ENCODE peak calls at places on chromosome 12, in six cellular contexts. S is renal cortical epithelial cell, G is HT-29, C is NT2/D1, K is SHP77, H is kidney glomerular epithelial cell. D is an unnamed sample.

GRCh38 chr12:41486718-41487117 is 298.6 kb downstream of the PDZRN4 start:
- DNase-seq in S (peak), G (no peak), C (peak), K (no peak), H (peak), D (no peak)

GRCh38 chr12:109723311-109723791 is 9.7 kb downstream of the FAM222A start:
- DNase-seq in S (no peak), G (no peak), C (no peak), K (no peak), H (no peak), D (no peak)

GRCh38 chr12:41061189-41061588 is 126.9 kb upstream of the PDZRN4 start:
- DNase-seq in S (no peak), G (no peak), C (no peak), K (no peak), H (no peak), D (no peak)

GRCh38 chr12:1768585-1768984 is 51.8 kb upstream of the LRTM2 start:
- DNase-seq in S (no peak), G (no peak), C (no peak), K (no peak), H (no peak), D (no peak)

GRCh38 chr12:88650715-88651114 is 70.4 kb upstream of the KITLG start:
- DNase-seq in S (peak), G (no peak), C (no peak), K (no peak), H (peak), D (no peak)

GRCh38 chr12:76909290-76909689 is 30.5 kb upstream of the CSRP2 start:
- DNase-seq in S (no peak), G (no peak), C (no peak), K (no peak), H (no peak), D (no peak)

GRCh38 chr12:71558445-71558844 is 105.2 kb downstream of the ZFC3H1 start:
- DNase-seq in S (no peak), G (no peak), C (no peak), K (no peak), H (no peak), D (no peak)

GRCh38 chr12:102463659-102464249 is 16.6 kb downstream of the IGF1 start:
- DNase-seq in S (no peak), G (no peak), C (no peak), K (no peak), H (no peak), D (no peak)

GRCh38 chr12:121968880-121969279 is 50.5 kb downstream of the CFAP251 start:
- DNase-seq in S (no peak), G (no peak), C (no peak), K (no peak), H (no peak), D (no peak)

GRCh38 chr12:54612216-54612750 is 22.4 kb downstream of the LACRT start:
- DNase-seq in S (peak), G (no peak), C (no peak), K (no peak), H (no peak), D (no peak)

GRCh38 chr12:40618621-40619020 is 73.6 kb upstream of the CNTN1 start:
- DNase-seq in S (no peak), G (no peak), C (no peak), K (no peak), H (no peak), D (no peak)

GRCh38 chr12:121364657-121365265 is 12.6 kb upstream of the ANAPC5 start:
- DNase-seq in S (no peak), G (no peak), C (no peak), K (no peak), H (no peak), D (no peak)

GRCh38 chr12:3303410-3304136 is 187.4 kb upstream of the PRMT8 start:
- DNase-seq in S (no peak), G (peak), C (peak), K (peak), H (no peak), D (peak)

GRCh38 chr12:9872743-9873142 is 3.6 kb upstream of the CLEC2B start:
- DNase-seq in S (no peak), G (no peak), C (no peak), K (no peak), H (no peak), D (no peak)

GRCh38 chr12:41739066-41739465 is 405.6 kb downstream of the GXYLT1 start:
- DNase-seq in S (peak), G (no peak), C (no peak), K (no peak), H (no peak), D (no peak)

GRCh38 chr12:100115291-100115690 is 27.4 kb downstream of the BLTP3B start:
- DNase-seq in S (no peak), G (no peak), C (no peak), K (no peak), H (no peak), D (no peak)

GRCh38 chr12:570949-571794 is 92.1 kb downstream of the NINJ2 start:
- DNase-seq in S (peak), G (peak), C (no peak), K (no peak), H (no peak), D (no peak)

GRCh38 chr12:131221061-131221945 is 267.6 kb downstream of the ADGRD1 start:
- DNase-seq in S (no peak), G (no peak), C (no peak), K (no peak), H (no peak), D (no peak)

GRCh38 chr12:88393017-88393767 is 187.1 kb downstream of the KITLG start:
- DNase-seq in S (peak), G (peak), C (peak), K (no peak), H (peak), D (peak)

GRCh38 chr12:90013409-90013808 is 304.8 kb upstream of the ATP2B1 start:
- DNase-seq in S (no peak), G (peak), C (no peak), K (no peak), H (no peak), D (no peak)

GRCh38 chr12:5262450-5262849 is 169.5 kb upstream of the NTF3 start:
- DNase-seq in S (no peak), G (no peak), C (no peak), K (no peak), H (no peak), D (no peak)

D was measured in iPS DF 6.9.